ENCODE peak calls at places on chromosomes 12 and 14, in eight cellular contexts. O is body of pancreas, C is K562, U is stomach, L is A549, P is Peyer's patch, A is uterus, R is heart left ventricle. M is an unnamed sample.

GRCh38 chr12:4858385-4858784 is 51.3 kb upstream of the KCNA1 start:
- DNase-seq in C (no peak), R (peak; percentile 41), P (no peak), O (peak; percentile 58), A (no peak), U (no peak), L (no peak), M (no peak)

GRCh38 chr12:109052415-109053323 is at the start of gene USP30:
- DNase-seq in C (peak; percentile 92), U (peak; percentile 88), R (peak; percentile 84), P (peak; percentile 79), O (peak; percentile 88), A (peak; percentile 80), L (peak; percentile 95), M (peak; percentile 94)

GRCh38 chr14:75234173-75234855 is 44.3 kb upstream of the FOS start:
- DNase-seq in R (peak; percentile 70), C (peak; percentile 42), U (no peak), L (no peak), O (no peak), P (no peak), A (no peak), M (no peak)

GRCh38 chr14:36313898-36314297 is 6.5 kb downstream of the MBIP start:
- DNase-seq in C (no peak), O (no peak), P (no peak), L (no peak), A (no peak), U (no peak), R (no peak), M (no peak)

GRCh38 chr14:55332654-55333570 is 61.7 kb downstream of the FBXO34 start:
- DNase-seq in U (no peak), O (no peak), A (no peak), P (no peak), R (no peak), L (no peak), C (peak; percentile 27), M (peak; percentile 91)

GRCh38 chr12:3336606-3337311 is 154.2 kb upstream of the PRMT8 start:
- DNase-seq in L (no peak), P (no peak), U (peak; percentile 34), C (no peak), O (peak; percentile 36), R (peak; percentile 71), A (peak; percentile 36), M (no peak)

GRCh38 chr14:96260341-96260821 is 4.4 kb downstream of the BDKRB1 start:
- DNase-seq in L (no peak), C (no peak), A (no peak), P (no peak), R (no peak), U (no peak), O (no peak), M (no peak)

GRCh38 chr12:131482199-131482598 is 228.7 kb upstream of the SFSWAP start:
- DNase-seq in R (no peak), C (no peak), A (no peak), U (no peak), O (no peak), L (no peak), P (no peak), M (no peak)

GRCh38 chr12:34402899-34403705 is 380.8 kb downstream of the ALG10 start:
- DNase-seq in U (peak; percentile 16), C (peak; percentile 0), O (peak; percentile 2), A (peak; percentile 3), R (peak; percentile 9), L (no peak), P (peak; percentile 8), M (no peak)

GRCh38 chr14:55220230-55220629 is 28.8 kb upstream of the DLGAP5 start:
- DNase-seq in A (no peak), C (no peak), U (no peak), R (no peak), L (no peak), O (no peak), P (no peak), M (peak; percentile 58)

GRCh38 chr14:95320076-95320895 is 578 bp upstream of the CLMN start:
- DNase-seq in C (peak; percentile 9), R (peak; percentile 36), L (no peak), U (no peak), P (no peak), O (no peak), A (peak; percentile 47), M (no peak)

GRCh38 chr14:104431929-104432541 is 147.5 kb upstream of the C14orf180 start:
- DNase-seq in O (no peak), R (no peak), L (no peak), C (no peak), A (no peak), P (no peak), U (no peak), M (no peak)

GRCh38 chr14:32697114-32697513 is 241.6 kb upstream of the NPAS3 start:
- DNase-seq in R (no peak), C (no peak), U (no peak), O (no peak), P (no peak), A (no peak), L (no peak), M (no peak)

GRCh38 chr12:26014085-26014484 is 55.6 kb downstream of the RASSF8 start:
- DNase-seq in R (no peak), A (no peak), L (no peak), P (no peak), U (no peak), O (no peak), C (no peak), M (no peak)

GRCh38 chr12:11856971-11857370 is 207.5 kb downstream of the ETV6 start:
- DNase-seq in A (no peak), C (no peak), R (no peak), L (no peak), O (no peak), P (no peak), U (no peak), M (no peak)

GRCh38 chr12:96421014-96421413 is 20.8 kb upstream of the CDK17 start:
- DNase-seq in A (no peak), C (no peak), U (no peak), L (no peak), R (no peak), P (no peak), O (no peak), M (no peak)

GRCh38 chr12:56387152-56387551 is 24.5 kb upstream of the APOF start:
- DNase-seq in P (no peak), R (no peak), C (no peak), A (no peak), L (no peak), O (no peak), U (no peak), M (no peak)

GRCh38 chr12:56385873-56386272 is 23.2 kb upstream of the APOF start:
- DNase-seq in A (no peak), U (peak; percentile 71), O (peak; percentile 60), P (no peak), L (no peak), R (no peak), C (peak; percentile 29), M (no peak)

GRCh38 chr12:56392331-56392730 is 29.7 kb upstream of the APOF start:
- DNase-seq in A (no peak), L (no peak), R (no peak), C (no peak), O (no peak), U (no peak), P (no peak), M (no peak)

GRCh38 chr12:56391721-56392120 is 29.1 kb upstream of the APOF start:
- DNase-seq in L (no peak), P (no peak), U (no peak), C (no peak), O (no peak), A (no peak), R (no peak), M (no peak)

GRCh38 chr12:56389215-56389850 is 26.7 kb upstream of the APOF start:
- DNase-seq in O (no peak), C (no peak), U (no peak), R (no peak), A (no peak), L (no peak), P (no peak), M (no peak)
- TF ChIP-seq POLR2A in O (no peak), C (no peak), U (no peak), R (no peak), A (no peak), L (no peak), P (no peak), M (no peak)

GRCh38 chr12:52070243-52070925 is 606 bp downstream of the ATG101 start:
- DNase-seq in A (no peak), O (no peak), U (no peak), P (no peak), R (peak; percentile 27), L (no peak), C (no peak), M (peak; percentile 27)

GRCh38 chr12:52066346-52067080 is 3.3 kb upstream of the ATG101 start:
- DNase-seq in L (no peak), C (no peak), A (no peak), P (no peak), R (no peak), O (no peak), U (no peak), M (no peak)

GRCh38 chr12:52073531-52073950 is 3.8 kb downstream of the ATG101 start:
- DNase-seq in U (no peak), R (no peak), L (no peak), C (no peak), O (no peak), A (no peak), P (no peak), M (no peak)

GRCh38 chr12:52067081-52067374 is 2.8 kb upstream of the ATG101 start:
- DNase-seq in U (no peak), R (no peak), P (no peak), L (no peak), C (no peak), O (no peak), A (no peak), M (no peak)

GRCh38 chr12:52069410-52070242 is at the start of gene ATG101:
- DNase-seq in O (peak; percentile 93), C (peak; percentile 95), P (peak; percentile 85), L (peak; percentile 98), U (peak; percentile 91), A (peak; percentile 91), R (peak; percentile 94), M (peak; percentile 96)
- TF ChIP-seq POLR2A in O (peak; percentile 40), C (peak; percentile 90), P (peak; percentile 64), L (peak; percentile 92), U (no peak), A (peak; percentile 76), R (peak; percentile 65), M (peak; percentile 72)

GRCh38 chr14:45253070-45253753 is at the start of gene MIS18BP1:
- DNase-seq in U (peak; percentile 96), C (peak; percentile 82), R (peak; percentile 97), O (peak; percentile 97), P (peak; percentile 95), A (peak; percentile 94), L (peak; percentile 86), M (peak; percentile 97)
- TF ChIP-seq POLR2A in U (no peak), C (peak; percentile 75), R (peak; percentile 34), O (peak; percentile 43), P (peak; percentile 76), A (peak; percentile 53), L (peak; percentile 51), M (peak; percentile 91)

DNA sequence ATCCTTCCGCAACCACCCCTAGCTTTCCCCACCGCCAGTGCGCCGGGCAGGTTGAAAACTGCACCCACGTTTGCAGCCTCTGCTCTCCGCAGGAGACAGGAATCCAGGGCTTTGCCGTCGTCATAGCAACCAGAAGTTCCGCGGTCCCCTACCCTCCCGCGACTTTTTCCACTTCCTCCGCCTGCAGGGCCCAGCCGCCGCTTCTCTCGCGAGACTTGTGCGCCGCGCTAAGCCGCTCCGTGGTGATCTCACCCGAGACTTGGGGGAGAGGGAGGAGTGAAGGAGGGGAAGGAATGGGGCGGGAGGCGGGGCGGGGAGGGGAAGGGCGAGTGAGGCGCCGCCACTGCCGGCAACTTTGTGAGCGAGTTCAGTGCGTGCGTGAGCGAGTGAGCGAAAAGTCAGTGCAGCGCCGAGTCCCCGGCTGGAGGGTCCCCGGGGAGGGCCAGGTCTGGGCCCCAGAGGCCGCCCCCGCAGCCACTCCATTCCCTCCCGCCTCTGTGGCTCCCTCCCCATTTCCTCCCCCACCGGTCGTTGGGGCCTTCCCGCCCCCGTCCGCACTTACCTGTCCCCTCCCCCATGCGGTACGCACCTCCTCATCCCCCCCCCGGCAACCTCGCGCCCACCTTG is 413.0 kb downstream of the PCNX1 start:
- DNase-seq in R (peak; percentile 98), A (peak; percentile 97), O (peak; percentile 97), P (peak; percentile 96), C (peak; percentile 92), U (peak; percentile 97), L (peak; percentile 93), M (peak; percentile 98)
- TF ChIP-seq POLR2A in R (peak; percentile 85), A (peak; percentile 87), O (peak; percentile 82), P (peak; percentile 92), C (peak; percentile 80), U (no peak), L (peak; percentile 85), M (peak; percentile 49)

M was measured in erythroblast.